ENCODE peak calls at places on chromosome 21, in seven cellular contexts. Q, N, B, W, R, V and Y are unnamed samples. For H3K4me1, the result is how much of the 10 kb centered on the place peaks cover.

GRCh38 chr21:15206514-15206913 is 141.7 kb upstream of the NRIP1 start:
- DNase-seq in Q (no peak), N (no peak), B (no peak), W (no peak), R (no peak), V (no peak), Y (no peak)

GRCh38 chr21:38839683-38840286 is 34.1 kb downstream of the ETS2 start:
- DNase-seq in Q (no peak), N (peak), B (no peak), W (no peak), R (peak), V (peak), Y (no peak)

GRCh38 chr21:33441489-33442477 is 38.0 kb downstream of the TMEM50B start:
- DNase-seq in Q (peak), N (peak), B (peak), W (peak), R (peak), V (peak), Y (peak)

GRCh38 chr21:46187814-46188213 is 3.6 kb upstream of the SPATC1L start:
- DNase-seq in Q (no peak), N (no peak), B (no peak), W (no peak), R (no peak), V (no peak), Y (no peak)

GRCh38 chr21:39597595-39598185 is 15.1 kb upstream of the B3GALT5 start:
- DNase-seq in Q (no peak), N (no peak), B (no peak), W (no peak), R (no peak), V (no peak), Y (no peak)

GRCh38 chr21:45308211-45309068 is 20.7 kb upstream of the POFUT2 start:
- DNase-seq in Q (no peak), N (no peak), B (no peak), W (peak), R (no peak), V (peak), Y (peak)

GRCh38 chr21:33531007-33531406 is 10.9 kb downstream of the GART start:
- DNase-seq in Q (no peak), N (no peak), B (no peak), W (no peak), R (no peak), V (no peak), Y (no peak)

GRCh38 chr21:46120301-46121285 is 22.7 kb downstream of the COL6A2 start:
- DNase-seq in Q (no peak), N (no peak), B (no peak), W (peak), R (no peak), V (no peak), Y (peak)

GRCh38 chr21:44947930-44948331 is 8.1 kb downstream of the SLX9 start:
- DNase-seq in Q (no peak), N (no peak), B (no peak), W (peak), R (no peak), V (no peak), Y (peak)

GRCh38 chr21:17730782-17731181 is 88.4 kb downstream of the C21orf91 start:
- DNase-seq in Q (no peak), N (no peak), B (no peak), W (no peak), R (peak), V (no peak), Y (no peak)

GRCh38 chr21:45582128-45582527 is 39.9 kb upstream of the SLC19A1 start:
- DNase-seq in Q (peak), N (no peak), B (no peak), W (no peak), R (no peak), V (no peak), Y (peak)

GRCh38 chr21:35366348-35367085 is 317.4 kb upstream of the RUNX1 start:
- DNase-seq in Q (no peak), N (no peak), B (no peak), W (no peak), R (peak), V (peak), Y (peak)

GRCh38 chr21:36966846-36967657 is 583 bp upstream of the HLCS start:
- DNase-seq in Q (no peak), N (no peak), B (no peak), W (no peak), R (peak), V (peak), Y (no peak)

GRCh38 chr21:25002676-25003075 is 604.6 kb downstream of the MRPL39 start:
- DNase-seq in Q (no peak), N (no peak), B (no peak), W (no peak), R (no peak), V (no peak), Y (no peak)

GRCh38 chr21:35578350-35578782 is 482.0 kb downstream of the SETD4 start:
- DNase-seq in Q (no peak), N (no peak), B (no peak), W (no peak), R (peak), V (peak), Y (no peak)

GRCh38 chr21:37593015-37593414 is 226.4 kb downstream of the DYRK1A start:
- DNase-seq in Q (no peak), N (no peak), B (no peak), W (no peak), R (no peak), V (no peak), Y (no peak)

GRCh38 chr21:43688906-43689305 is 29.5 kb downstream of the RRP1B start:
- DNase-seq in Q (no peak), N (no peak), B (no peak), W (no peak), R (no peak), V (no peak), Y (no peak)

GRCh38 chr21:43690346-43690745 is 28.6 kb upstream of the PDXK start:
- DNase-seq in Q (no peak), N (no peak), B (no peak), W (no peak), R (no peak), V (no peak), Y (no peak)

GRCh38 chr21:43686811-43687565 is 27.6 kb downstream of the RRP1B start:
- DNase-seq in Q (no peak), N (no peak), B (no peak), W (no peak), R (no peak), V (no peak), Y (no peak)

GRCh38 chr21:43689556-43690337 is 29.2 kb upstream of the PDXK start:
- DNase-seq in Q (no peak), N (no peak), B (no peak), W (no peak), R (no peak), V (no peak), Y (no peak)

DNA sequence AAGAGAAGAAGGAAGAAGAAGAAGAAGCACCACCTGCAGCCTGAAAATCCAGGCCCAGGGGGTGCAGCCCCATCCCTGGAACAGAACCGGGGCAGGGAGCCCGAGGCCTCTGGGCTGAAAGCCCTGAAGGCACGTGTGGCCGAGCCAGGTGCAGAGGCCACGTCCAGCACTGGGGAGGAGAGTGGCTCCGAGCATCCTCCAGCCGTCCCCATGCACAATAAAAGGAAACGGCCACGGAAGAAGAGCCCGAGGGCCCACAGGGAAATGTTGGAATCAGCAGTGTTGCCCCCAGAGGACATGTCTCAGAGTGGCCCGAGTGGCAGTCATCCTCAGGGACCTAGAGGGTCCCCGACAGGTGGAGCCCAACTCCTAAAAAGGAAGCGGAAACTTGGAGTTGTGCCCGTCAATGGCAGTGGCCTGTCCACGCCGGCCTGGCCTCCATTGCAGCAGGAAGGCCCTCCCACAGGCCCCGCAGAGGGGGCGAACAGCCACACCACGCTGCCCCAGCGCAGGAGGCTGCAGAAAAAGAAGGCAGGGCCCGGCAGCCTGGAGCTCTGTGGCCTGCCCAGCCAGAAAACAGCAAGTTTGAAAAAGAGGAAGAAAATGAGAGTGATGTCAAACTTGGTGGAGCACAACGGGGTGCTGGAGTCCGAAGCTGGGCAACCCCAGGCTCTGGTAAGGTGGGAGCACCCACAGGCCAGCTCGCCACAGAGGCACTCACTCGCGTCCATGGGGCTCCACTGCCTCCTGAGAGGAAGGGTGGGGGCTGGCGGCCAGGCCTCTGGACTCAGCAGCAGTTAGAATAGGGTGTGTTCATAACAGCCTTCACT is 28.4 kb downstream of the RRP1B start:
- DNase-seq in Q (no peak), N (no peak), B (no peak), W (no peak), R (no peak), V (no peak), Y (no peak)
- H3K27ac ChIP-seq in Q (no peak), N (no peak), B (no peak), W (no peak), R (no peak), V (no peak), Y (no peak)

GRCh38 chr21:41612674-41613250 is 104.8 kb upstream of the TMPRSS2 start:
- DNase-seq in Q (peak), N (peak), B (peak), W (peak), R (peak), V (peak), Y (peak)

GRCh38 chr21:41613421-41613998 is 105.6 kb upstream of the TMPRSS2 start:
- DNase-seq in Q (no peak), N (no peak), B (no peak), W (no peak), R (no peak), V (no peak), Y (no peak)

GRCh38 chr21:41616063-41616591 is 108.2 kb upstream of the TMPRSS2 start:
- DNase-seq in Q (no peak), N (no peak), B (no peak), W (peak), R (peak), V (peak), Y (no peak)

GRCh38 chr21:41614456-41615010 is 106.6 kb upstream of the TMPRSS2 start:
- DNase-seq in Q (no peak), N (no peak), B (no peak), W (no peak), R (no peak), V (no peak), Y (no peak)

GRCh38 chr21:41615613-41616012 is 107.7 kb upstream of the TMPRSS2 start:
- DNase-seq in Q (no peak), N (no peak), B (no peak), W (no peak), R (peak), V (peak), Y (no peak)
- H3K4me1 ChIP-seq in Q (under half), N (under half), B (under half), W (under half), R (under half), V (under half), Y (under half)

GRCh38 chr21:43916691-43917514 is 51.9 kb downstream of the AGPAT3 start:
- DNase-seq in Q (no peak), N (no peak), B (no peak), W (no peak), R (peak), V (peak), Y (no peak)

GRCh38 chr21:43919283-43919682 is 54.3 kb downstream of the AGPAT3 start:
- DNase-seq in Q (no peak), N (no peak), B (no peak), W (no peak), R (no peak), V (no peak), Y (no peak)

GRCh38 chr21:43916076-43916475 is 51.1 kb downstream of the AGPAT3 start:
- DNase-seq in Q (no peak), N (no peak), B (no peak), W (no peak), R (peak), V (no peak), Y (no peak)

GRCh38 chr21:43918385-43918947 is 53.4 kb downstream of the AGPAT3 start:
- DNase-seq in Q (no peak), N (no peak), B (no peak), W (no peak), R (no peak), V (no peak), Y (no peak)

DNA sequence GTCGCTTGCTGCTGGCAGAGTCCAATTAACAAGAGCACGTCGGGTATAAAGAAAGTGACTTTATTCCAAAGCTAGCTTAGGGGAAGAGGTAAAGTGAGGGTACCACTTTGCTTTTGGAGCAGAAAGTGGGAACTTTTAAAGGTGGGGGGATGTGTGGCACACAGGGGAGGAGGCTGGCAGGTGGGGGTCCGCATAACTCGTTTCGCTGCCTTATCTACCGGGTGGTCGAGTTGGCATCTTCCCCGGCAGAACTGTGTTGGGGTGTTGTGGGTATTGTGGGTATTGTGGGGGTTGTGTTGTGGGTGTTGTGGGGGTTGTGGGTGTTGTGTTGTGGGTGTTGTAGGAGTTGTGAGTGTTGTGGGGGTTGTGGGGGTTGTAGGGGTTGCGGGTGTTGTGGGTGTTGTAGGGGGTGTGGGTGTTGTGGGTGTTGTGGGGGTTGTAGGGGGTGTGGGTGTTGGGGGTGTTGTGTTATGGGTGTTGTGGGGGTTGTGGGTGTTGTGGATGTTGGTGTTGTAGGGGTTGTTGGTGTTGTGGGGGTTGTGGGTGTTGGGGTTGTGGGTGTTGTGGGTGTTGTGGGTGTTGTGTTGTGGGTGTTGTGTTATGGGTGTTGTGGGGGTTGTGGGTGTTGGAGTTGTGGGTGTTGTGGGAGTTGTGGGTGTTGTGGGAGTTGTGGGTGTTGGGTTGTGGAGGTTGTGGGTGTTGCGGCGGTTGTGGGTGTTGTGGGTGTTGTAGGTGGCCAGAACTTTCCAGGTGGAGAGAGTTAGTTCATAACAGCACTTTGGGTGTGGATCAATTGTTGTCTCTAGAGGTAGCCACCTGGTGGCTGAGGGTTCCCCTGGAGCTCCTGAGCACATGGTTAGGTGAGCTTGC is 52.7 kb downstream of the AGPAT3 start:
- DNase-seq in Q (peak), N (no peak), B (no peak), W (no peak), R (no peak), V (no peak), Y (no peak)
- H3K27ac ChIP-seq in Q (no peak), N (no peak), B (no peak), W (peak), R (no peak), V (no peak), Y (no peak)

DNA sequence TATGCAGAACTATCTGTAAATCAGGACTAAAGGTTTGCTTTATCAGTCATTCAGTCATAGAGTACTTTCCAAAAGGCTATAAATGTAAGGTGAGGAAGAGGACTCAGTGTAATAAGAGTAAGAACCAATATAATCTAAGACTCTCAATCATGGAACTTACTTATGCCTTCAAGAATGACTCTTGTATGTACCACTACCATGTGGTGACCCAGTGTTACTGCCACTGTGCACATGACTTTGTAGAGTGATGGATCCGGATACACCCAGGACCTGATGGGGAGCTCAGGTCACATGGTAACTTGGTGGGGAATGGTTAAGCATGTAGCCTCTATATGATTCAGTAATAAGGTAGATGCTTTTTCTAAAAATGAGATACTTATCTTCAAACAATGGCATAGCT is 2099.8 kb downstream of the MRPL39 start:
- DNase-seq in Q (no peak), N (no peak), B (no peak), W (no peak), R (no peak), V (no peak), Y (no peak)
- H3K4me1 ChIP-seq in Q (under half), N (under half), B (under half), W (under half), R (under half), V (under half), Y (under half)

DNA sequence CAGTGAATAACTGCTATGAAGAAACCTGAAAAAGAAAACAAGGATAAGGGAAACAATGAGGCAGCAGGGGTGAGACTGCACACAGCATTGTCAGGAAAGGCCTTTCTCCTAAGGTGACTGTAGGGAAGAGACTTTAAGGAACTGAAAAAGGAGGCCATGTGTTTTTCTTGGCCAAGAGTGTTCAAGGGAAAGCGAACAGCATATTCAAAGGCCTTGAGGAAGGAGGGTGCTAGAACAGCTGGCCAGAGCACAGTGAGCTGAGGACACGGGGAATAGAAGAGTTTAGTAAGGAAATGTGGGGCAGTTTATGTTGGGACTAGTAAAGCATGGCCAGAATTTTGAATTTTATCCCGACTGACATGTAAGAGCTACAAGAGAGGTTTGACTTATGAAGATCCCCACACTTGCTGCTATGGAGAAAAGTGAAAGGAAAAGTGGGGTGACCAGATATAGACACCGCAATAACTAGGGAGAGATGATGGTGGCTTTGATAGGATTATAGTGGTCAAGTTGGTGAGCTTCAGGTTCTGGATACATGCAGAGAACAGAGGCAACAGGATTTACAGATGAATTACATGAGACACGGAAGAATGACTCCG is 1.4 kb downstream of the RWDD2B start:
- DNase-seq in Q (no peak), N (no peak), B (no peak), W (no peak), R (peak), V (peak), Y (no peak)
- H3K27ac ChIP-seq in Q (no peak), N (peak), B (no peak), W (peak), R (no peak), V (no peak), Y (no peak)

DNA sequence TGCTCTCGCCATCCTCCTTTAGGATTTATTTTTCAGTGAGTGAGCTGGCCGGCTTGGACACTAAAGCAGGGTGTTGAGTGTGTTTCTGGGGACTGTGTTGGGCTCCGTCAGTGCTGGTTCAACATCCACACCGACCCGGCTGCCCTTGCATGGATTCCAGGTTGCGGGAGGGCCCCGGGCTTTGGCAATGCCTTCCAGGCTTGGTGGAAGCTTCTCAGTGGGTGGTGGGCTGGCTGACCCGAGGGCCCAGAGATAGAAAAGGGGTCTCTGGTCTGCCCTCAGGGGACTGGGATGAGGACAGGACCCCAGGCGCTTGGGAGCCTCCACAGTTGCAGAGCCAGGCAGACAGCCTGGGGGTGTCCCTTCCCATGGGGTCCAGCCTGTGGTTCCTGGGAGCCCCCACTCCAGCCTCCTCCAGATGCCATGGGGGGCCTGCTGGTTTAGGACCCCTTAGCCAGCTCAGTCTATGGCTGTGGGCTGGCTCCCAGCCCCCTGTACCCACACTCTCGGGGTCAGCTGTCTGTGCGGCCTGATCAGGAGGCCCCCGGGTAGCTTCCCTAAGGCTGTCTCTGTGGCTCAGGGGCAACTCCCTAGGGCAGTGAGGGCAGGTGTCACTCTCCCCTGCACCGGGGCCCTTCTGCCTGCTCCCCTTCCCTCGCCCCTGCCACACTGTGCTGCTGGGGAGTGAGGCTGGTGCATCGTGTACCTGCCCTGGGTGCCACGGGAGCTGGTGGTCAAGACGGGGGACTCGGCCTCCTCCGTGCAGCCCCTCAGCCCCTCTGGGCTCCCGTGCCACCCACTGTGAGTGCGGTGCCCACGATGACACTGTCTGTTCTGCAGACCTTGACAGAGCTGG is 16.5 kb downstream of the PDXK start:
- DNase-seq in Q (no peak), N (no peak), B (no peak), W (no peak), R (no peak), V (no peak), Y (no peak)
- H3K4me1 ChIP-seq in Q (under half), N (half or more), B (under half), W (under half), R (under half), V (under half), Y (under half)